ENCODE peak calls at places on chromosomes 5 and 9, in seven cellular contexts. P, Q, X, Y, A, J and K are unnamed samples.

GRCh38 chr5:56516034-56516433 is 282.9 kb upstream of the ANKRD55 start:
- DNase-seq in P (no peak), Q (no peak), X (no peak), Y (no peak), A (no peak), J (no peak), K (no peak)

GRCh38 chr5:31771045-31771444 is 132.1 kb downstream of the PDZD2 start:
- DNase-seq in P (no peak), Q (no peak), X (no peak), Y (no peak), A (no peak), J (no peak), K (no peak)

GRCh38 chr9:111645806-111646205 is 14.7 kb downstream of the DNAJC25 start:
- DNase-seq in P (no peak), Q (no peak), X (no peak), Y (no peak), A (no peak), J (no peak), K (no peak)

GRCh38 chr5:106876298-106876622 is 794.5 kb downstream of the EFNA5 start:
- DNase-seq in P (no peak), Q (no peak), X (no peak), Y (no peak), A (no peak), J (no peak), K (no peak)

GRCh38 chr5:179822444-179822990 is 1.8 kb downstream of the SQSTM1 start:
- DNase-seq in P (no peak), Q (no peak), X (no peak), Y (no peak), A (no peak), J (no peak), K (no peak)

GRCh38 chr9:91746904-91747303 is 203.1 kb downstream of the ROR2 start:
- DNase-seq in P (no peak), Q (no peak), X (no peak), Y (no peak), A (no peak), J (peak), K (no peak)

GRCh38 chr5:54357371-54358058 is 47.1 kb upstream of the ARL15 start:
- DNase-seq in P (no peak), Q (no peak), X (no peak), Y (no peak), A (peak), J (peak), K (no peak)

GRCh38 chr5:55714339-55714738 is 2.2 kb upstream of the SLC38A9 start:
- DNase-seq in P (no peak), Q (no peak), X (peak), Y (no peak), A (no peak), J (no peak), K (no peak)

GRCh38 chr5:177524539-177524900 is 7.8 kb upstream of the DDX41 start:
- DNase-seq in P (no peak), Q (no peak), X (no peak), Y (no peak), A (no peak), J (no peak), K (no peak)

GRCh38 chr5:139710370-139711066 is 62.4 kb downstream of the CXXC5 start:
- DNase-seq in P (peak), Q (no peak), X (no peak), Y (no peak), A (peak), J (peak), K (no peak)

GRCh38 chr5:124706729-124707361 is 39.6 kb downstream of the ZNF608 start:
- DNase-seq in P (no peak), Q (no peak), X (no peak), Y (no peak), A (peak), J (peak), K (no peak)

GRCh38 chr5:109315245-109315644 is 94.5 kb downstream of the PJA2 start:
- DNase-seq in P (no peak), Q (no peak), X (no peak), Y (no peak), A (no peak), J (no peak), K (no peak)

GRCh38 chr9:69549310-69550202 is 122.6 kb downstream of the APBA1 start:
- DNase-seq in P (peak), Q (no peak), X (peak), Y (peak), A (peak), J (peak), K (peak)

GRCh38 chr9:137836831-137837241 is 40.7 kb upstream of the CACNA1B start:
- DNase-seq in P (no peak), Q (no peak), X (no peak), Y (no peak), A (no peak), J (no peak), K (no peak)

GRCh38 chr9:1051286-1052118 is 1.3 kb downstream of the DMRT2 start:
- DNase-seq in P (no peak), Q (no peak), X (peak), Y (peak), A (no peak), J (no peak), K (no peak)

GRCh38 chr9:23707249-23707648 is 118.8 kb downstream of the ELAVL2 start:
- DNase-seq in P (no peak), Q (no peak), X (no peak), Y (no peak), A (no peak), J (no peak), K (no peak)

GRCh38 chr5:125043781-125044391 is 297.4 kb upstream of the ZNF608 start:
- DNase-seq in P (no peak), Q (peak), X (peak), Y (peak), A (peak), J (peak), K (peak)

GRCh38 chr5:141604318-141604717 is 14.5 kb downstream of the DIAPH1 start:
- DNase-seq in P (no peak), Q (peak), X (peak), Y (peak), A (peak), J (peak), K (peak)